ENCODE peak calls at places on chromosomes 7 and 10, in eight cellular contexts. L is IMR-90; B is Peyer's patch; T is upper lobe of right lung; C is PC-9; H is right atrium auricular region; Y is substantia nigra; J is CD8-positive, alpha-beta memory T cell. S is an unnamed sample.

GRCh38 chr10:100568937-100569336 is 33.2 kb downstream of the HIF1AN start:
- DNase-seq in C (no peak), H (no peak), L (no peak), B (no peak), Y (no peak), T (no peak), J (no peak), S (no peak)

GRCh38 chr10:63114031-63114814 is 18.9 kb upstream of the NRBF2 start:
- DNase-seq in B (no peak), Y (no peak), H (peak), C (peak), L (peak), T (no peak), J (no peak), S (no peak)

GRCh38 chr7:21898265-21898930 is 47.3 kb downstream of the CDCA7L start:
- DNase-seq in C (no peak), J (no peak), T (no peak), B (no peak), L (no peak), H (no peak), Y (no peak), S (no peak)

GRCh38 chr10:102696736-102697135 is 17.5 kb downstream of the ARL3 start:
- DNase-seq in Y (no peak), L (no peak), C (peak), H (peak), B (no peak), T (no peak), J (no peak), S (no peak)

GRCh38 chr10:70174058-70174741 is 3.9 kb upstream of the SAR1A start:
- DNase-seq in J (peak), H (no peak), B (no peak), Y (no peak), L (no peak), T (no peak), C (peak), S (no peak)

GRCh38 chr10:115118346-115118745 is 25.2 kb downstream of the ATRNL1 start:
- DNase-seq in H (no peak), J (no peak), C (no peak), B (no peak), L (no peak), T (no peak), Y (no peak), S (no peak)

GRCh38 chr7:32250494-32251260 is 180.5 kb upstream of the PDE1C start:
- DNase-seq in H (no peak), C (no peak), J (no peak), L (no peak), T (no peak), B (no peak), Y (no peak), S (peak)

GRCh38 chr10:72097448-72098300 is 9.3 kb upstream of the SPOCK2 start:
- DNase-seq in T (no peak), Y (no peak), B (no peak), C (peak), J (no peak), L (peak), H (peak), S (no peak)

GRCh38 chr7:5422324-5423271 is 1.0 kb downstream of the TNRC18 start:
- DNase-seq in H (no peak), Y (peak), C (no peak), B (peak), L (peak), T (peak), J (no peak), S (no peak)

GRCh38 chr7:102044984-102045673 is 227.7 kb downstream of the CUX1 start:
- DNase-seq in H (no peak), Y (no peak), C (no peak), J (no peak), T (peak), B (no peak), L (peak), S (no peak)

GRCh38 chr10:114925675-114926204 is 12.3 kb upstream of the TRUB1 start:
- DNase-seq in T (no peak), J (no peak), Y (no peak), H (no peak), B (no peak), C (peak), L (peak), S (no peak)

GRCh38 chr7:73850781-73851207 is 8.5 kb upstream of the METTL27 start:
- DNase-seq in B (no peak), C (peak), T (no peak), H (peak), J (no peak), Y (no peak), L (peak), S (no peak)

GRCh38 chr7:98281757-98282652 is 519 bp downstream of the BRI3 start:
- DNase-seq in Y (no peak), T (peak), L (no peak), C (no peak), B (peak), H (no peak), J (no peak), S (no peak)

GRCh38 chr7:64686493-64687184 is 20.7 kb downstream of the ZNF107 start:
- DNase-seq in L (no peak), Y (no peak), T (no peak), B (no peak), J (no peak), H (no peak), C (peak), S (no peak)

GRCh38 chr7:148264933-148265557 is 325.5 kb upstream of the C7orf33 start:
- DNase-seq in L (peak), Y (no peak), T (no peak), H (no peak), J (no peak), C (peak), B (no peak), S (no peak)

GRCh38 chr10:32377458-32378370 is 30.8 kb upstream of the EPC1 start:
- DNase-seq in C (peak), J (no peak), B (no peak), H (no peak), L (peak), Y (no peak), T (no peak), S (no peak)

GRCh38 chr10:130300608-130301025 is 164.4 kb downstream of the GLRX3 start:
- DNase-seq in L (no peak), J (no peak), H (no peak), Y (no peak), T (peak), C (no peak), B (peak), S (no peak)

GRCh38 chr7:100629117-100629711 is 12.1 kb downstream of the TFR2 start:
- DNase-seq in H (no peak), L (no peak), Y (no peak), B (no peak), C (peak), T (no peak), J (no peak), S (no peak)

GRCh38 chr7:105131890-105132289 is 117.9 kb downstream of the KMT2E start:
- DNase-seq in J (no peak), L (no peak), T (no peak), H (no peak), C (no peak), B (no peak), Y (no peak), S (no peak)

GRCh38 chr10:95504187-95504800 is 56.9 kb downstream of the SORBS1 start:
- DNase-seq in T (no peak), J (no peak), L (no peak), H (no peak), B (no peak), C (no peak), Y (no peak), S (no peak)

GRCh38 chr7:4100691-4101090 is 581.4 kb upstream of the FOXK1 start:
- DNase-seq in B (no peak), C (no peak), T (no peak), Y (no peak), L (no peak), H (no peak), J (no peak), S (no peak)

GRCh38 chr7:151815419-151815818 is 61.5 kb downstream of the PRKAG2 start:
- DNase-seq in C (no peak), J (no peak), Y (no peak), T (no peak), H (no peak), B (no peak), L (no peak), S (no peak)

GRCh38 chr10:7054915-7055314 is 355.9 kb downstream of the SFMBT2 start:
- DNase-seq in B (no peak), L (peak), Y (no peak), T (no peak), J (no peak), C (no peak), H (no peak), S (no peak)

GRCh38 chr7:15607541-15608210 is 45.9 kb upstream of the AGMO start:
- DNase-seq in C (no peak), L (no peak), B (no peak), T (no peak), H (no peak), Y (no peak), J (no peak), S (no peak)

GRCh38 chr7:18302077-18302476 is 193.5 kb upstream of the HDAC9 start:
- DNase-seq in L (no peak), T (no peak), B (no peak), J (no peak), Y (no peak), C (no peak), H (no peak), S (no peak)

GRCh38 chr7:6385110-6385792 is 62.5 kb downstream of the DAGLB start:
- DNase-seq in H (no peak), T (no peak), C (peak), Y (no peak), J (no peak), B (no peak), L (peak), S (no peak)

GRCh38 chr7:133650067-133650466 is 397.2 kb downstream of the EXOC4 start:
- DNase-seq in H (no peak), B (no peak), T (no peak), Y (no peak), C (no peak), L (peak), J (no peak), S (no peak)

GRCh38 chr10:12622016-12622415 is 272.7 kb downstream of the CAMK1D start:
- DNase-seq in H (no peak), C (no peak), T (no peak), L (no peak), Y (no peak), J (no peak), B (no peak), S (no peak)

GRCh38 chr7:99106411-99106810 is 37.5 kb downstream of the SMURF1 start:
- DNase-seq in C (no peak), B (no peak), H (no peak), T (no peak), Y (no peak), L (no peak), J (no peak), S (no peak)

GRCh38 chr7:141221007-141221612 is 147.2 kb downstream of the TMEM178B start:
- DNase-seq in T (no peak), J (no peak), C (no peak), H (no peak), L (no peak), Y (no peak), B (no peak), S (no peak)

GRCh38 chr10:100370976-100371706 is 24.1 kb downstream of the SCD start:
- DNase-seq in B (peak), C (peak), T (peak), L (peak), Y (peak), H (peak), J (peak), S (no peak)

GRCh38 chr10:114821293-114821914 is at the start of gene FHIP2A:
- DNase-seq in Y (peak), T (peak), L (peak), B (peak), C (no peak), H (peak), J (peak), S (no peak)

GRCh38 chr10:25101466-25101865 is 73.3 kb upstream of the GPR158 start:
- DNase-seq in Y (no peak), J (no peak), L (no peak), H (no peak), C (no peak), B (no peak), T (no peak), S (no peak)

GRCh38 chr7:148547946-148548345 is 42.6 kb upstream of the C7orf33 start:
- DNase-seq in C (no peak), B (no peak), T (no peak), Y (no peak), L (no peak), J (no peak), H (no peak), S (no peak)

GRCh38 chr7:47326220-47326619 is 255.7 kb downstream of the TNS3 start:
- DNase-seq in T (no peak), Y (no peak), J (no peak), L (peak), C (no peak), H (no peak), B (no peak), S (no peak)

GRCh38 chr10:109740436-109740835 is 182.9 kb downstream of the XPNPEP1 start:
- DNase-seq in H (no peak), C (no peak), L (no peak), Y (no peak), B (no peak), J (no peak), T (no peak), S (no peak)

GRCh38 chr7:44272456-44272855 is 52.9 kb downstream of the CAMK2B start:
- DNase-seq in B (no peak), Y (no peak), T (no peak), C (no peak), L (no peak), J (no peak), H (no peak), S (no peak)

GRCh38 chr7:100706672-100707311 is 871 bp downstream of the POP7 start:
- DNase-seq in Y (no peak), H (no peak), T (no peak), L (no peak), C (no peak), J (no peak), B (no peak), S (no peak)

GRCh38 chr7:123633553-123633952 is 22.1 kb upstream of the LMOD2 start:
- DNase-seq in J (no peak), H (no peak), T (no peak), B (no peak), C (peak), Y (no peak), L (peak), S (no peak)

GRCh38 chr7:156028521-156028920 is 216.3 kb upstream of the SHH start:
- DNase-seq in L (no peak), T (no peak), C (no peak), H (peak), Y (no peak), B (no peak), J (no peak), S (no peak)

DNA sequence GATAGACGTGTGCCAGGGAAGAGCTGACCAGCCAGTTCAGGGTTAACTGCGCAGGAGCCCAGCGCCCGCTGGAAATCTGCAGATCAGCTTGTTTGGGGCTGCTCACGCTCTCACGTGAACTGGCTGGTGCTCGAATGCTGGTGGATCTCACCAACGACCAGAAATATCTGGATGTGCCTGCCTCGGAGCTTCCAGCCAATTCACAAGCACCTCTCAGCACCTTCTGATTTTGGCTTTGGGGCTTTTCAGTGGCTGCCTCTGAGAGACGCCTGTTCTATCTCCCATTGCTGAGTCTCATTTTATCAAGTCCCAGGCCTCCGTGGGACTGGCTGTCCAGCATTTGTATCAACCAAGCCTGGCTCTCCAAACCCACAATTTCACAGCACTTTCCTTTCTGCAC is 131.9 kb upstream of the BTBD16 start:
- DNase-seq in B (no peak), J (no peak), H (peak), C (no peak), Y (no peak), L (no peak), T (no peak), S (no peak)
- H3K27ac ChIP-seq in B (no peak), J (no peak), H (peak), C (no peak), Y (no peak), L (no peak), T (peak), S (peak)

GRCh38 chr10:73588656-73589055 is 2.5 kb downstream of the USP54 start:
- DNase-seq in T (no peak), L (peak), C (no peak), Y (no peak), J (no peak), B (no peak), H (no peak), S (no peak)
- H3K27ac ChIP-seq in T (peak), L (no peak), C (no peak), Y (peak), J (no peak), B (no peak), H (peak), S (no peak)

DNA sequence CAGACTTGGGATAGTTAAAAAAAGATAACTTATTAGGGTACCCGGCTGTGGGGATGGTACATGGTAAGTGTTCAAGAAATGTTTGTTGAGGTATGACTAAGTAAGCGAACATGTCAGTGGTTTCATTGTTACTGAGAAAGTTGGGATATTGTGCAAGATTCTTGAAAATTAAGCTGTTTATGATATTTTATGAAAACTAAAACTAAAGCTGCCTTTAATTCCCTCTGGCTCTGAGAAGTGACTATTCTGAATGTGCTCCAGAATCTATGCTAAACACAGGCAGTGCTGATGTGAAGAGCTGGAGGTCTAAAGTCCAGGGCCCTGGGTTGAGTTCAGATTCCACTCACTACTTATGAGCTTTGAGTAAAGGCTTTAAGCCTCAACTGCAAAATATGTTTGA is 72.9 kb downstream of the AOAH start:
- DNase-seq in T (no peak), J (no peak), Y (no peak), L (peak), B (no peak), C (no peak), H (no peak), S (no peak)
- H3K27ac ChIP-seq in T (no peak), J (no peak), Y (no peak), L (no peak), B (no peak), C (no peak), H (no peak), S (no peak)

DNA sequence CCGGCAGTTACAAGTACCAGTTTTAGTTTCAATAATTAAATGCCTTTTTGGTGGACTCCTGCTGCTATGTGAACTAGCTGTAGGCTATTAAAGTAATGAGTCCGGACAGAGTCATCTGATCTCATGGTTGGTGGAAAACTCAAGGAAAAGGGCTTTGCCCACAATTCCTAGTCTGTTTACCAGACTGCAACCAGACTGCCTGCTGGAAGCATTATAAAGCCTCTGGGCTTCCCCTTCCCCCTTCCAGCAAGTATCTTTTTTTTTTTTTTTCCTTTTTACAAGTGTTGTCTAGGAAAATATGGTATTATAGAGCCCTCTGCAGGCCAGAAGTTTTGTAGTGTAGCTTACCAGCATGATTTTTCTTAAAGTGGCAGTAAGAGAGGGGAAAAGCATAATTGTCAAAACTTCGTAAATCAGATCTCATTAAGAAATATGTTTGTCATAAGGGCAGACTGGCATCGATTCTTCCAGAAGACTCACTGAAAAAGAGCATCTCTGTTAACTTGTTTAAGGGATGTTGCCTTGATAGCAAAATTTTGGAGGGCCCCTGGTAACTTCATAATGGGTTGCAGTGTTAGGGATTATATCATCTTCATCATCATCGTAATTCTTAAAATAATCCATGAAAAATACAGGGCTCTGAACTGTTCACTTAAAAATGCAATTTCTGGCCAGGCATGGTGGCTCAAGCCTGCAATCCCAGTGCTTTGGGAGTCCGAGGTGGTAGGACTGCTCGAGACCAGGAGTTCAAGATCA is 181.3 kb downstream of the TAX1BP1 start:
- DNase-seq in B (no peak), T (no peak), Y (no peak), H (no peak), L (peak), J (no peak), C (peak), S (no peak)
- H3K27ac ChIP-seq in B (no peak), T (no peak), Y (no peak), H (no peak), L (no peak), J (no peak), C (peak), S (peak)

GRCh38 chr10:2201534-2202104 is 464.3 kb upstream of the ADARB2 start:
- DNase-seq in C (no peak), L (no peak), T (no peak), H (no peak), B (no peak), J (no peak), Y (no peak), S (no peak)

GRCh38 chr10:2202401-2202800 is 465.1 kb upstream of the ADARB2 start:
- DNase-seq in H (no peak), T (no peak), B (no peak), L (no peak), Y (no peak), C (no peak), J (no peak), S (no peak)

GRCh38 chr10:2196272-2196671 is 458.9 kb upstream of the ADARB2 start:
- DNase-seq in B (no peak), T (no peak), L (no peak), J (no peak), H (no peak), Y (no peak), C (no peak), S (no peak)

DNA sequence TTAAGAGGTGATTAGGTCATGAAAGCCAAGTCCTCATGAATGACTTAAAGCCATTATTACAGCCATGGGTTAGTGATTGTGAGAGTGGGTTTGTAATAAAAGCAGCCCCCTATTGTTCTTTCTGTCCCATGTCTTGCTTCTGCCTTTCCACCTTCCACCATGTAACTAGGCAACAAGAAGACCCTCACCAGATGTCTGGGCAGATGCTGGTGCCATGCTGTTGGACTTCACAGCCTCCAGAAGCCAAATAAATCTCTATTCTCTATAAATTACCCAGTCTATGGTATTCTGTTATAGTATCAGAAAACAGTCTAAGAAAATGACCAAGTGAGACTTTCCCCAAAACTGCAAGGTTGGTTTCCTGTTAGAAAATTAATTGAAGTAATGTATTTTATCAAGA is 460.3 kb upstream of the ADARB2 start:
- DNase-seq in C (no peak), L (no peak), Y (no peak), B (no peak), T (no peak), J (no peak), H (no peak), S (no peak)
- H3K27ac ChIP-seq in C (no peak), L (no peak), Y (no peak), B (no peak), T (no peak), J (no peak), H (no peak), S (no peak)

DNA sequence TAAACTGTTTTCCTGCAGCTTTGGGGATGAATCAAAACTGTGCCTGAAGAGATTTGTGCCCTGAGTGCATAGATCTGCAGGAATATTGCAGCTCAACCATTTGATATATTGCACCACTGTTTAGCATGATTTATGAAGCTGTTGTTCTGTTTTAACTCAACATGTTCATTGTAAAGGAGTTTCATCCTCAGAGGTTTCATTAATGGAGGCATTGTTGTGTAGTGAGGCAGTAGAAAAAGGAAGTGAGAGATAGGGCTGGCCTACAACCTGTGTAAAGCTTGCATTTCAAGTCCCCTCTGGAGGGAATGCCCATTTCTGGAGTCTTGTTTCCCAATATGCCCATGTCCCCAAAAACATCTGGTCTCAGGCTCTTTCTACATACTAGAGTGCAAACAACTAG is 67.5 kb downstream of the DNAJC12 start:
- DNase-seq in J (no peak), Y (no peak), T (no peak), L (no peak), H (no peak), B (no peak), C (no peak), S (no peak)
- H3K27ac ChIP-seq in J (no peak), Y (no peak), T (no peak), L (no peak), H (no peak), B (no peak), C (no peak), S (no peak)

S was measured in vagina.